ENCODE peak calls at places on chromosomes 7 and 10, in six cellular contexts. E is SW 1271; I is neural progenitor cell; O is substantia nigra; Z is tibial artery; V is activated CD8-positive, alpha-beta memory T cell treated with anti-CD3 and anti-CD28 coated beads for 1 hour. C is an unnamed sample.

GRCh38 chr10:33952692-33953360 is 618.4 kb upstream of the NRP1 start:
- DNase-seq in E (no peak), I (no peak), O (no peak), Z (no peak), V (no peak), C (no peak)

GRCh38 chr10:78688945-78689935 is 379.5 kb upstream of the ZMIZ1 start:
- DNase-seq in E (no peak), I (peak; percentile 35), O (peak; percentile 31), Z (peak; percentile 78), V (no peak), C (peak; percentile 36)

GRCh38 chr7:2185715-2186114 is 47.0 kb downstream of the MAD1L1 start:
- DNase-seq in E (no peak), I (no peak), O (no peak), Z (no peak), V (no peak), C (no peak)

GRCh38 chr10:6601224-6601805 is 21.2 kb upstream of the PRKCQ start:
- DNase-seq in E (no peak), I (no peak), O (no peak), Z (no peak), V (no peak), C (peak; percentile 79)

GRCh38 chr10:84845628-84846261 is 517.4 kb downstream of the CCSER2 start:
- DNase-seq in E (peak; percentile 9), I (peak; percentile 58), O (no peak), Z (no peak), V (no peak), C (peak; percentile 74)

GRCh38 chr7:70193514-70193913 is 595.2 kb downstream of the AUTS2 start:
- DNase-seq in E (no peak), I (no peak), O (no peak), Z (no peak), V (no peak), C (peak; percentile 19)

GRCh38 chr10:29557665-29558064 is 77.1 kb downstream of the SVIL start:
- DNase-seq in E (no peak), I (no peak), O (no peak), Z (no peak), V (no peak), C (no peak)

GRCh38 chr10:36147529-36147928 is 505.4 kb upstream of the FZD8 start:
- DNase-seq in E (no peak), I (no peak), O (no peak), Z (no peak), V (no peak), C (no peak)

GRCh38 chr7:423312-424260 is 96.1 kb downstream of the PDGFA start:
- DNase-seq in E (no peak), I (no peak), O (no peak), Z (no peak), V (no peak), C (no peak)

GRCh38 chr7:151987748-151988529 is 31.7 kb downstream of the GALNTL5 start:
- DNase-seq in E (no peak), I (peak; percentile 26), O (no peak), Z (no peak), V (no peak), C (no peak)

GRCh38 chr7:5284304-5285281 is 1.9 kb downstream of the SLC29A4 start:
- DNase-seq in E (peak; percentile 37), I (peak; percentile 88), O (peak; percentile 56), Z (no peak), V (no peak), C (peak; percentile 98)

GRCh38 chr7:140577656-140578055 is 63.0 kb downstream of the DENND2A start:
- DNase-seq in E (no peak), I (no peak), O (no peak), Z (no peak), V (no peak), C (no peak)

GRCh38 chr10:1581189-1581588 is 156.1 kb downstream of the ADARB2 start:
- DNase-seq in E (no peak), I (no peak), O (no peak), Z (no peak), V (no peak), C (no peak)

GRCh38 chr7:12638851-12639467 is 48.5 kb upstream of the ARL4A start:
- DNase-seq in E (peak; percentile 75), I (peak; percentile 44), O (no peak), Z (no peak), V (no peak), C (peak; percentile 64)

GRCh38 chr10:75651452-75651851 is 220.0 kb downstream of the LRMDA start:
- DNase-seq in E (peak; percentile 0), I (peak; percentile 55), O (no peak), Z (no peak), V (no peak), C (no peak)

GRCh38 chr7:2104716-2105115 is 128.0 kb downstream of the MAD1L1 start:
- DNase-seq in E (no peak), I (no peak), O (no peak), Z (no peak), V (no peak), C (peak; percentile 65)

GRCh38 chr10:24884316-24884715 is 68.1 kb downstream of the PRTFDC1 start:
- DNase-seq in E (no peak), I (no peak), O (no peak), Z (no peak), V (no peak), C (no peak)

GRCh38 chr7:92058040-92058439 is 76.2 kb downstream of the CYP51A1 start:
- DNase-seq in E (no peak), I (no peak), O (no peak), Z (no peak), V (no peak), C (no peak)